ENCODE peak calls at places on chromosome 1, in six cellular contexts. S, W, V, U, J and Z are unnamed samples.

GRCh38 chr1:70358921-70359564 is 4.5 kb upstream of the ANKRD13C start:
- DNase-seq in S (no peak), W (no peak), V (no peak), U (no peak), J (no peak), Z (no peak)

GRCh38 chr1:114209971-114210370 is 56.3 kb upstream of the SYT6 start:
- DNase-seq in S (no peak), W (no peak), V (peak), U (no peak), J (no peak), Z (no peak)

GRCh38 chr1:228314658-228315483 is 91.8 kb downstream of the TRIM11 start:
- DNase-seq in S (no peak), W (no peak), V (no peak), U (no peak), J (no peak), Z (no peak)

GRCh38 chr1:230282157-230282556 is 144.0 kb downstream of the PGBD5 start:
- DNase-seq in S (no peak), W (no peak), V (no peak), U (no peak), J (no peak), Z (no peak)

GRCh38 chr1:25198731-25199231 is 33.5 kb downstream of the SYF2 start:
- DNase-seq in S (no peak), W (peak), V (peak), U (no peak), J (no peak), Z (no peak)

GRCh38 chr1:53198241-53198651 is 1.6 kb downstream of the CPT2 start:
- DNase-seq in S (no peak), W (no peak), V (no peak), U (no peak), J (no peak), Z (no peak)

GRCh38 chr1:201591981-201592380 is 53.1 kb downstream of the NAV1 start:
- DNase-seq in S (no peak), W (no peak), V (no peak), U (no peak), J (no peak), Z (no peak)

GRCh38 chr1:18890704-18891103 is 11.7 kb downstream of the ALDH4A1 start:
- DNase-seq in S (no peak), W (peak), V (no peak), U (no peak), J (no peak), Z (no peak)

GRCh38 chr1:91891969-91892368 is 6.0 kb upstream of the TGFBR3 start:
- DNase-seq in S (no peak), W (no peak), V (no peak), U (no peak), J (no peak), Z (no peak)

GRCh38 chr1:31703431-31704260 is at the start of gene COL16A1:
- DNase-seq in S (no peak), W (peak), V (no peak), U (no peak), J (peak), Z (no peak)

GRCh38 chr1:10692401-10693021 is 103.9 kb downstream of the CASZ1 start:
- DNase-seq in S (peak), W (no peak), V (peak), U (peak), J (no peak), Z (peak)

GRCh38 chr1:67645495-67646144 is 39.4 kb upstream of the GADD45A start:
- DNase-seq in S (no peak), W (no peak), V (no peak), U (no peak), J (no peak), Z (no peak)

GRCh38 chr1:57232500-57232899 is 191.4 kb downstream of the DAB1 start:
- DNase-seq in S (no peak), W (no peak), V (no peak), U (no peak), J (no peak), Z (no peak)

GRCh38 chr1:31238986-31239613 is 587 bp downstream of the NKAIN1 start:
- DNase-seq in S (no peak), W (no peak), V (peak), U (no peak), J (peak), Z (no peak)

GRCh38 chr1:66684353-66684752 is 67.9 kb upstream of the DYNLT5 start:
- DNase-seq in S (no peak), W (no peak), V (no peak), U (no peak), J (no peak), Z (no peak)

GRCh38 chr1:242083742-242084141 is 84.8 kb upstream of the MAP1LC3C start:
- DNase-seq in S (no peak), W (no peak), V (no peak), U (no peak), J (no peak), Z (no peak)

GRCh38 chr1:155651861-155652661 is 36.5 kb downstream of the YY1AP1 start:
- DNase-seq in S (no peak), W (no peak), V (no peak), U (no peak), J (no peak), Z (no peak)

GRCh38 chr1:201146626-201147390 is 7.5 kb downstream of the TMEM9 start:
- DNase-seq in S (no peak), W (no peak), V (no peak), U (no peak), J (no peak), Z (no peak)

GRCh38 chr1:22613951-22614350 is 22.5 kb upstream of the C1QA start:
- DNase-seq in S (no peak), W (no peak), V (no peak), U (no peak), J (no peak), Z (no peak)

GRCh38 chr1:78536427-78536826 is 45.7 kb downstream of the PTGFR start:
- DNase-seq in S (no peak), W (no peak), V (no peak), U (no peak), J (no peak), Z (no peak)